ENCODE peak calls at places on chromosomes 13 and 19, in ten cellular contexts. E, F, J, X, D, L, H, O, Z and C are unnamed samples.

GRCh38 chr13:62704795-62705329 is 1289.2 kb upstream of the PCDH20 start:
- DNase-seq in J (no peak), L (no peak), O (no peak), E (no peak), D (no peak), X (no peak), Z (no peak), F (no peak), H (no peak), C (no peak)

GRCh38 chr19:6802336-6803035 is 30.0 kb downstream of the VAV1 start:
- DNase-seq in J (no peak), H (no peak), D (no peak), E (no peak), O (peak), L (peak), F (peak), X (peak), Z (no peak), C (no peak)

GRCh38 chr13:66895780-66896179 is 334.4 kb downstream of the PCDH9 start:
- DNase-seq in E (no peak), F (no peak), Z (no peak), D (no peak), H (no peak), L (no peak), X (peak), J (no peak), O (no peak), C (no peak)

GRCh38 chr13:113735750-113736149 is 23.3 kb upstream of the TMEM255B start:
- DNase-seq in O (no peak), J (no peak), H (no peak), L (no peak), X (no peak), E (no peak), F (no peak), D (no peak), Z (no peak), C (no peak)

GRCh38 chr13:57633141-57633949 is 1.8 kb downstream of the PCDH17 start:
- DNase-seq in O (peak), D (no peak), Z (peak), H (no peak), E (no peak), L (no peak), F (no peak), X (peak), J (no peak), C (no peak)

GRCh38 chr19:45423589-45424190 is at the start of gene ERCC1:
- DNase-seq in X (peak), F (peak), H (peak), E (no peak), L (peak), O (peak), Z (peak), D (peak), J (peak), C (peak)

GRCh38 chr13:20303636-20304035 is 71.5 kb upstream of the GJB6 start:
- DNase-seq in Z (no peak), O (no peak), J (no peak), L (no peak), H (no peak), D (no peak), F (no peak), E (no peak), X (no peak), C (peak)

GRCh38 chr19:3374369-3375112 is 8.2 kb downstream of the NFIC start:
- DNase-seq in D (no peak), H (peak), O (peak), Z (no peak), J (no peak), X (no peak), F (no peak), E (no peak), L (no peak), C (no peak)

GRCh38 chr13:69856331-69856730 is 251.3 kb upstream of the ATXN8OS start:
- DNase-seq in L (no peak), H (no peak), F (no peak), O (no peak), D (no peak), X (peak), Z (no peak), J (no peak), E (peak), C (no peak)

GRCh38 chr19:31099470-31100190 is 249.6 kb downstream of the TSHZ3 start:
- DNase-seq in X (peak), O (no peak), H (peak), F (no peak), L (no peak), Z (no peak), J (peak), E (no peak), D (no peak), C (peak)

GRCh38 chr13:112456138-112457056 is 80.2 kb downstream of the SPACA7 start:
- DNase-seq in J (no peak), O (peak), Z (no peak), D (no peak), E (no peak), F (no peak), H (no peak), L (no peak), X (no peak), C (no peak)

DNA sequence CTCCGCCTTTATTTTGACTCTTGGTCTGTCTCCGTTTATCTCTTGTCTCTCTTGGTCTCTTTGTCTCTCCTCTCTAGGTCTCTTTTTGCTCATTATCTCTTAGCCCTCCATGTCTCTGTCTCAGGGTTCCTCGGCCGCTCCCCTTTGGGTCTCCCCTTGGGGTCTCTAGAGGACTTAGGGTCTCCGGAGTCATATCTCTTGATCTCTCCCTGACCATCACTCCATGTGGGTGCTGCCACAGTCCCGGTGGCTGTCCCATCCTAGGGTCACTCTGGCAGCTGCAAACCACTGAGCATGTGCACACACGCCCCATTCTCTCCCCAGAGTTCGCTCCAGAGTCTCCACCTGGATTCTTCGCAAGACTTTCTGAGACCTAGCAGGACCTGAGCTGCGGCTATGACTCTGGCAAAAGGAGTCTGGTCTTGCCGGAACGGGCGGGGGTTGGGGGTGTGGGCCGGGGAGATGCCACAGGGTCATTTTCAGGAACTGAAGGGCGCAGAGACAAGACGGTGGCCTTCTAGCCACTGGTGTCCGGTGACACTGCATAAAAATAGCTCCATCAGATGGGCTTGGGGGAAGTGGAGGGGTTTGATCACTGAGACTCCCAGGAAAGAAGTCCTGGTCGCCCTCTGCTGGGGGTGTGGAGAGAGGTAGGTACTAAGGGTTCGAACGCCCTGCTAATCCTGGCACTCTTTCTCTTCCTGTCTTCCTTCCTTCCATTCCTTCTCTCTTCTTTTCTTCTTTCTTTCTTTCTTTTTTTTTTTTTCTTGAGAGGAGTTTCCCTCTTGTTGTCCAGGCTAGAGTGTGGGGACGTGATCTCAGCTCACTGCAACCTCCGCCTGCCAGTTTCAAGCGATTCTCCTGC is 1.2 kb upstream of the KCNA7 start:
- DNase-seq in Z (no peak), O (no peak), D (no peak), J (no peak), F (no peak), H (no peak), E (no peak), X (peak), L (no peak), C (no peak)
- TF ChIP-seq CTCF in Z (peak), O (no peak), D (no peak), J (peak), F (no peak), H (no peak), E (peak), X (peak), L (peak), C (peak)

GRCh38 chr19:57583521-57584416 is at the start of gene ZIK1:
- DNase-seq in O (peak), Z (peak), H (peak), E (peak), X (peak), D (peak), F (peak), L (peak), J (peak), C (peak)
- TF ChIP-seq CTCF in O (no peak), Z (no peak), H (no peak), E (peak), X (peak), D (no peak), F (no peak), L (no peak), J (no peak), C (no peak)

DNA sequence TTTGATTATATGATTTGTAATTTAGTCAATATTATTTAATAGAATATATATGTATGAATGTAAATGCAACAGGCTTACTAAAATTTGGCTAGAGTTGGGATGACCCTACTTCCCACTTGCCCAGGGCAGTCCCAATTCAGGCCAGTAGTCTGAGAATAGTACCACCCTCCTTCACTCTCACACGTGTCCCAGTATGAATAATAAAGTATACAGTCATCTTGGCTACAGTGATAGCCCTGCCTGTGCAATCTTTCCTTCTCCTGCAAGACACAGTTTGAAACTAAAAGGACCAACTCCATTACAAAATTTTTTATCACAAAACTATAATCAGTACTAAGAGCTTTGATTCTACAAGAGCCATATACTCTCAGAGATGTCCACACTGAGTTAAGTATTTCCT is 76.2 kb downstream of the SACS start:
- DNase-seq in J (peak), Z (no peak), E (no peak), L (no peak), O (no peak), X (no peak), F (no peak), H (no peak), D (no peak), C (no peak)
- TF ChIP-seq CTCF in J (peak), Z (no peak), E (no peak), L (no peak), O (no peak), X (no peak), F (no peak), H (no peak), D (no peak), C (no peak)

GRCh38 chr13:23871616-23872220 is 17.5 kb downstream of the MIPEP start:
- DNase-seq in D (no peak), Z (peak), F (no peak), J (peak), O (no peak), H (no peak), L (no peak), X (peak), E (no peak), C (peak)
- TF ChIP-seq CTCF in D (peak), Z (peak), F (peak), J (peak), O (peak), H (peak), L (peak), X (peak), E (peak), C (peak)

DNA sequence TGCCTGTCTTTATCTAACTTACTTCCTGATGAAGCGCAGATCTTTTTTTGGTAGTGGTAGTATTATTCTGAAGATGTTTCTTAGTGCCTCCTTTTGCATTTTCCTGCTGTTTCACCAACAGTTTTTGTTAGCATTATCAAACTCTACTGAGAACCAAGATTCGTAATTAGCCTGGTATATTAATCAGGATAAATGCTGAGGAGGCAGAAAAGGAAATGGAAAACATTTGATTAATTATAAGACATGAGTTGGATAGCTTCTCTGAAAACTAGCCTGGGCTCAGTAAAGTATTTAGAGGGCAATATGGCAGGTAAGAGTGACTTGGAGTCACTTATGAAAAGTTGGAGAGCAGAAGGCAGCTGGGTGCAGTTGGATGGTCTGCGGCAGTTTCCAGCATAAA is 7.1 kb upstream of the TNFRSF19 start:
- DNase-seq in L (no peak), F (no peak), H (no peak), Z (no peak), J (no peak), E (no peak), X (no peak), D (no peak), O (no peak), C (no peak)
- TF ChIP-seq CTCF in L (no peak), F (no peak), H (no peak), Z (no peak), J (no peak), E (no peak), X (no peak), D (no peak), O (no peak), C (no peak)

DNA sequence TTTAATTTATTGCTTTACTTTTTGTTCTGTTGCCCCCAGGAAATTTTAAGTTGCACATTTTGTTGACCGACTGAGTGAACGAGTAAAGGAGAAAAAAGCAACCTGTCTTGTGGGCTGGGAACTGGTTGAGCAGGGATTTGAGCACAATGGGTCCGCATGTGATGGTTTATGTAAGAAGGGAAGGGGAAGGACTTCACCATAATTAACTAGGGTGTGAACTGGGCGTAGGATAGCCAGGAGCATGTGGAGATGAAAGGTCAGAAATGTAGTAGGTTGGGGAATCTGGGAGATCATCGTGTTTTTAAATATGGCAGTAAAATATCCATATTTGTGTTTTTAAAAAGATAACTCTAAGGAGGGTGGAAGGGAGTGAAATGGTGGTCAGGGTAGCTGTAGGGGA is 99.9 kb downstream of the GPC5 start:
- DNase-seq in X (no peak), F (no peak), J (no peak), Z (no peak), H (no peak), L (no peak), O (no peak), D (no peak), E (no peak), C (no peak)
- TF ChIP-seq CTCF in X (no peak), F (no peak), J (no peak), Z (no peak), H (no peak), L (no peak), O (no peak), D (no peak), E (no peak), C (no peak)

GRCh38 chr19:485122-485521 is 11.2 kb upstream of the MADCAM1 start:
- DNase-seq in F (no peak), D (no peak), X (no peak), O (no peak), Z (no peak), J (no peak), H (no peak), L (no peak), E (no peak), C (no peak)

GRCh38 chr19:483332-484072 is 12.8 kb upstream of the MADCAM1 start:
- DNase-seq in Z (no peak), J (no peak), H (no peak), X (no peak), D (no peak), E (no peak), O (no peak), F (no peak), L (no peak), C (no peak)

GRCh38 chr19:484494-484893 is 11.8 kb upstream of the MADCAM1 start:
- DNase-seq in F (no peak), D (no peak), H (no peak), Z (no peak), J (no peak), L (no peak), X (no peak), O (no peak), E (no peak), C (no peak)

GRCh38 chr19:480016-480855 is 16.1 kb upstream of the MADCAM1 start:
- DNase-seq in J (peak), L (no peak), D (peak), Z (peak), E (no peak), F (peak), O (peak), X (peak), H (peak), C (peak)

GRCh38 chr19:482186-483041 is 13.9 kb upstream of the MADCAM1 start:
- DNase-seq in D (no peak), L (no peak), E (no peak), F (no peak), X (peak), J (no peak), H (no peak), Z (no peak), O (no peak), C (no peak)
- TF ChIP-seq CTCF in D (no peak), L (no peak), E (no peak), F (no peak), X (peak), J (no peak), H (no peak), Z (no peak), O (no peak), C (no peak)

DNA sequence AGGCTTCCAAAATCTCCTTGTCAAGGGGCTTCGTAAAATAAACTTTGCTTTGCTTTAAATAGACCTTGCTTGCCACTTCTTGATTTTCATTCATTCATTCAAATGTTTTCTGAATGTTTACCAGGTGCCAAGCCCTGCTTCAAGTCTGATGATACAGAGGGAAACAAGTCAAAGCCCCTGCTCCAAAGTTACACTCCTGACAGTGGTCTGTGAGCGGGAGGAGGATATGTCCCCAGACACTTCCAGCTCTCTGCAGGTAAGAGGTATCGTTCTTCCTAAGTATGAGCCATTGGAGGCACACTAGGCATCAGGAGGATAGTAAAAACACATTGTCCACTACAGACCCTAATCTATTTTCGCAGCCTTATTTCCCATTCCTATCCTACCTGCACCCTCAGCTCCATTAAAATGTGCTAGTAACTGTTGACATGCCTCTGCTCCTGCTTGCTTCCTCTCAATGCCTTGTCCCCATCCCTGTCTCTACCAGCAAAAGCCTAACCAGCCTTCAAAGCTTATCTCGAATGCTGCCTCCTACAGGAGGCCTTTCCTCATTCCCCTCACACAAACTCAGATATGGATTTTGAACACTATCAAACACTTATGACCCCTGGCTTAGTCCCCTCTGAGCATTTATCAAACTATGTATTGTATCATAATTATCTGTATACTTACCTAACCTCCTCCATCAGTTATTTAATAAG is 6.2 kb upstream of the WBP4 start:
- DNase-seq in E (no peak), Z (no peak), F (no peak), H (no peak), X (peak), L (no peak), J (no peak), O (no peak), D (no peak), C (no peak)
- TF ChIP-seq CTCF in E (peak), Z (peak), F (no peak), H (peak), X (peak), L (peak), J (peak), O (no peak), D (no peak), C (peak)